ENCODE peak calls at places on chromosomes 16 and 17, in six cellular contexts. L, R, P, C, U and B are unnamed samples.

GRCh38 chr17:82876602-82877391 is 37.0 kb upstream of the ZNF750 start:
- DNase-seq in U (peak; percentile 84), P (peak; percentile 78), C (no peak), L (peak; percentile 69), R (no peak), B (peak; percentile 83)

GRCh38 chr16:89522287-89522686 is 14.1 kb downstream of the SPG7 start:
- DNase-seq in R (no peak), P (no peak), L (peak; percentile 57), C (no peak), U (no peak), B (peak; percentile 37)

GRCh38 chr16:88301886-88302285 is 80.9 kb upstream of the ZNF469 start:
- DNase-seq in L (no peak), U (no peak), R (no peak), C (no peak), P (no peak), B (no peak)

GRCh38 chr17:18182978-18183333 is 672 bp upstream of the ALKBH5 start:
- DNase-seq in L (no peak), P (peak; percentile 78), R (peak; percentile 81), C (no peak), U (peak; percentile 92), B (peak; percentile 66)

GRCh38 chr17:63939884-63940283 is 7.8 kb upstream of the CD79B start:
- DNase-seq in R (no peak), P (no peak), L (no peak), U (no peak), C (no peak), B (no peak)

GRCh38 chr16:65737831-65738230 is 616.0 kb upstream of the CDH11 start:
- DNase-seq in U (no peak), L (no peak), P (no peak), C (peak; percentile 23), R (no peak), B (no peak)

GRCh38 chr17:40539711-40540411 is 25.4 kb downstream of the CCR7 start:
- DNase-seq in L (no peak), U (no peak), C (no peak), R (no peak), P (no peak), B (peak; percentile 84)

GRCh38 chr16:8866118-8866883 is 2.5 kb downstream of the CARHSP1 start:
- DNase-seq in P (no peak), C (peak; percentile 94), R (peak; percentile 92), L (peak; percentile 95), U (peak; percentile 51), B (no peak)

GRCh38 chr16:53055603-53056527 is 1.1 kb downstream of the CHD9 start:
- DNase-seq in L (peak; percentile 43), R (peak; percentile 61), C (peak; percentile 39), P (peak; percentile 72), U (peak; percentile 89), B (no peak)

GRCh38 chr17:79544142-79544914 is 66.5 kb downstream of the RBFOX3 start:
- DNase-seq in U (no peak), L (no peak), P (no peak), C (no peak), R (no peak), B (no peak)

GRCh38 chr16:82625066-82625968 is 1.5 kb upstream of the CDH13 start:
- DNase-seq in L (no peak), P (no peak), U (no peak), R (no peak), C (no peak), B (peak; percentile 8)

GRCh38 chr17:59837362-59838195 is 55.2 kb downstream of the TUBD1 start:
- DNase-seq in U (peak; percentile 100), R (peak; percentile 52), C (peak; percentile 76), P (peak; percentile 100), L (peak; percentile 89), B (peak; percentile 95)

GRCh38 chr17:45775148-45775547 is 9.0 kb upstream of the CRHR1 start:
- DNase-seq in C (no peak), L (no peak), U (no peak), P (no peak), R (no peak), B (no peak)

GRCh38 chr16:50861926-50862325 is 120.0 kb downstream of the CYLD start:
- DNase-seq in U (no peak), C (no peak), P (peak; percentile 81), L (no peak), R (no peak), B (no peak)

GRCh38 chr16:71258371-71258770 is 27.8 kb upstream of the HYDIN start:
- DNase-seq in C (no peak), U (no peak), L (no peak), P (no peak), R (no peak), B (no peak)

DNA sequence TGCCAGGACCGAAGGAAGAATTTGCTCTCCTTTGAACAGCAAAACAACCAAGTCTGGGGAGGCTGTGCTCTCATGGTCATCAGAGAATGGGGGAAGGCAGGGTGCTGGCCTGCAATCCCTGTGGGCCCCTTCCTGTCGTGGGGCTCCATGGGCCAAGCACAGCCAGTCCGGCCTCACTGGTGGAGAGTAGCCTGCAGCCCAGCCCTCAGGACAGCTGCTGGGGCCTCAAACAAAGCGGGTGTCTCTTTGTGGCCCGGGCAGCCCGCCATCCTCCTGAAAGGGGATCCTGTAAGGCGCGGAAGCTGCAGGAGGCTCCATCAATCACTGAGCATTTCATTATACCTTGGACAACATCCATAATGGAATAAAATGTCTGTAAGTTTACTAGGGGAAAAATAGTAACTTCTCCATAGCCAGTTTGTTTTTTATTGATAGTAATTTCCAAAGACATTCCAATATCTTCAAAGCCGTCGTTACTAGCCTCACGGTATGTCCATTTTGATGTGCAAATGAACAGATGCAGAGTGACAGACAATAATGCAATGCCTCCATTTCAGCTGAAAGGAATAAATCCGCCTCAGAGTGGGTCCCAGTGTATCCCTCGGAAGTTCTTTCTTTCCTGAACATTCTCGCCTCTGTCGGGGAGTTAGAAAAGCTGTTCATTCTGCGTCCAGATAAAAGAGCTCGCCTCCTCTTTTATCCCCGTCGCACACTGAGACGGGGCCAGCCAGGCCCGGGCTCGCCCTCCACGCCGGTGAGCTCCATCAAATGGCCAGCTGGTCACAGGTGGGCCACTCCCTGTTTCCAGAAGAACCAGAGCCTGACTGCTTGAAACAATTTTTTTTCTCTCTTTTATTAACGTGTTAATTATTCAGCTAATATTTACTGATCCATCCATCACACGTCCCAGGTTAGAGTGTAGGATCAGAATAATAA is 14.3 kb downstream of the WSCD1 start:
- DNase-seq in R (no peak), C (no peak), U (no peak), P (no peak), L (no peak), B (no peak)
- H3K14ac ChIP-seq in R (no peak overlapping the region), C (no peak overlapping the region), U (peak overlapping the region; percentile 63), P (no peak overlapping the region), L (no peak overlapping the region), B (no peak overlapping the region)

DNA sequence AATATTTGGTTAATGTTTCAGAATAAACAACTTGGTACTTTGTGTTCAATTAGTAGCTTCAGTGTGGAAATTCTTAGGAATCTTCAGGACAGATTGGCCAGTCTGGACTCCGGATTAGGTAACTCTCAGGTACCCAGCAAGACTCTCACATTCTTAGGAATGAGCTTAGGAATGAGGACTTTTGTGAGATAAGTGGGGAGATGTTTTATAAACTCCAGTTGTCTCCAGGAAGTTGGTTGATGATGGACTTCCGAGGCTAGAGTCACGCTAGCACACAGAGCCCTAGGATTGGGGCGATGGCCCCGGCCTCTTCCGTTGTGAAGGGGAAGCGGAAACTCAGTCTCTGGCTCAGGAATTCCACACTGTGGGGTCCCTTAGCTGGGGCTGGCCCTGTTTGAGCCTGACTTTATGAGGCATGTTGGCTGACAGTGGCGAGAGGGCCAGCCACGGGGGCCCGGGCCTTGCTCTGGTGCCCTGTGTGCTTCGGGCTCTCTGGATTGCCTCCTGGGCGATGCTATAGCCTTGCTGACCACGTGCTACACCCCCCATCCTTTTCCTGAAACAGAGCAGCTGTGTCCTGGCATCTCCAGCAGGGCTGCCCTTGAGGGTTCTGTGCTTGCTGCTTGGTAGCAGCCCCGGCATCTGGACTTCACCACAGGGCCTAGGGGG is 32.4 kb downstream of the RAB11FIP3 start:
- DNase-seq in R (no peak), U (peak; percentile 39), L (no peak), C (no peak), P (no peak), B (peak; percentile 25)
- H2AK5ac ChIP-seq in R (peak overlapping the region; percentile 53), U (peak overlapping the region; percentile 8), L (no peak overlapping the region), C (peak overlapping the region; percentile 46), P (peak overlapping the region; percentile 15), B (peak overlapping the region; percentile 77)

GRCh38 chr16:22214402-22214801 is 8.3 kb downstream of the EEF2K start:
- DNase-seq in C (no peak), P (no peak), U (no peak), L (no peak), R (no peak), B (no peak)
- H3K4me1 ChIP-seq in C (no peaks in the 10 kb centered on the region), P (peaks cover 2% of the 10 kb centered on the region), U (peaks cover 8% of the 10 kb centered on the region), L (no peaks in the 10 kb centered on the region), R (no peaks in the 10 kb centered on the region), B (no peaks in the 10 kb centered on the region)

GRCh38 chr16:10036951-10037350 is 145.3 kb downstream of the GRIN2A start:
- DNase-seq in L (no peak), U (no peak), C (no peak), R (no peak), P (no peak), B (no peak)
- H3K14ac ChIP-seq in L (no peak overlapping the region), U (no peak overlapping the region), C (no peak overlapping the region), R (no peak overlapping the region), P (no peak overlapping the region), B (no peak overlapping the region)

GRCh38 chr17:36602030-36602737 is 801 bp downstream of the MRM1 start:
- DNase-seq in C (no peak), L (peak; percentile 61), U (no peak), P (peak; percentile 9), R (peak; percentile 65), B (peak; percentile 12)

GRCh38 chr17:36601303-36602029 is at the start of gene MRM1:
- DNase-seq in U (peak; percentile 92), R (peak; percentile 93), C (peak; percentile 90), P (peak; percentile 89), L (peak; percentile 97), B (peak; percentile 84)

GRCh38 chr17:36599546-36600250 is 1.7 kb upstream of the MRM1 start:
- DNase-seq in R (no peak), U (no peak), L (peak; percentile 31), C (no peak), P (no peak), B (no peak)

GRCh38 chr17:36600477-36600876 is 906 bp upstream of the MRM1 start:
- DNase-seq in L (peak; percentile 19), U (no peak), C (no peak), P (no peak), R (no peak), B (no peak)

GRCh38 chr17:36600936-36601302 is 464 bp upstream of the MRM1 start:
- DNase-seq in U (no peak), R (no peak), P (no peak), L (no peak), C (no peak), B (no peak)
- H2AK5ac ChIP-seq in U (peak overlapping the region; percentile 47), R (no peak overlapping the region), P (peak overlapping the region; percentile 84), L (no peak overlapping the region), C (no peak overlapping the region), B (peak overlapping the region; percentile 38)